ENCODE peak calls at places on chromosomes 11 and 22, in four cellular contexts. Y, N, P and E are unnamed samples.

GRCh38 chr22:47337161-47337621 is 574.7 kb downstream of the TBC1D22A start:
- DNase-seq in Y (no peak), N (no peak), P (no peak), E (no peak)

GRCh38 chr11:827146-827860 is 416 bp upstream of the CRACR2B start:
- DNase-seq in Y (no peak), N (peak), P (peak), E (peak)

GRCh38 chr11:83070878-83071640 is 638 bp downstream of the RAB30 start:
- DNase-seq in Y (peak), N (peak), P (peak), E (peak)

GRCh38 chr11:87736928-87737327 is 438.3 kb downstream of the RAB38 start:
- DNase-seq in Y (no peak), N (no peak), P (no peak), E (no peak)

GRCh38 chr11:134347441-134347840 is 15.7 kb downstream of the GLB1L2 start:
- DNase-seq in Y (no peak), N (no peak), P (no peak), E (no peak)

GRCh38 chr11:128503231-128503991 is 83.9 kb downstream of the ETS1 start:
- DNase-seq in Y (no peak), N (no peak), P (no peak), E (no peak)

GRCh38 chr11:3088806-3089205 is 31.6 kb upstream of the CARS1 start:
- DNase-seq in Y (peak), N (no peak), P (no peak), E (no peak)

GRCh38 chr11:9753031-9753430 is 89.2 kb downstream of the SWAP70 start:
- DNase-seq in Y (no peak), N (no peak), P (no peak), E (no peak)

GRCh38 chr11:104003491-104003890 is 32.9 kb upstream of the DDI1 start:
- DNase-seq in Y (no peak), N (no peak), P (no peak), E (no peak)

GRCh38 chr11:75342966-75343870 is 8.2 kb downstream of the ARRB1 start:
- DNase-seq in Y (no peak), N (peak), P (peak), E (no peak)

GRCh38 chr22:46165975-46166374 is 15.6 kb downstream of the PPARA start:
- DNase-seq in Y (no peak), N (no peak), P (no peak), E (no peak)

GRCh38 chr11:96222102-96222501 is 120.9 kb downstream of the MAML2 start:
- DNase-seq in Y (no peak), N (no peak), P (no peak), E (no peak)
- TF ChIP-seq CTCF in Y (no peak), N (no peak), P (no peak), E (no peak)

DNA sequence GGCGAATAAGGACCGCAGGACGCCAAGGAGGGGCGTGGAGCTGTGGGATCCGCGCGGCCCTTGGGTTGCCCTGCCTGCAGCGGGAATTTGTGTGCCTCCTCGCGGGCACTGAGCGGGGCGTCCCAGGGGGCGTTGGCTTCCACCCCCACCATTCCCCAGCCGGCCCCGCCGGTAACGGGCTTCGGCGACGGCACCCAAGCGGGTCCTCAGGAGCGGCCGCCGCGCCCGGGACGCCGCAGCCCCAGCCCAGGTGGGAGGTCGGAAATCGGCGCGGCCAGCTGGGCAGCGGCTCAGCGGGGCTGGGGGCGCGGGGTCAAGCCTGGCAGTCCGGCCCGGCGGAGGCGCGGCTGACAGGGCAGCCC is 320 bp downstream of the CLTCL1 start:
- DNase-seq in Y (peak), N (peak), P (peak), E (peak)
- TF ChIP-seq CTCF in Y (no peak), N (no peak), P (peak), E (no peak)

GRCh38 chr11:64089027-64089360 is 53.3 kb downstream of the FLRT1 start:
- DNase-seq in Y (no peak), N (no peak), P (no peak), E (no peak)

GRCh38 chr11:64086263-64086938 is 50.7 kb downstream of the FLRT1 start:
- DNase-seq in Y (peak), N (peak), P (no peak), E (no peak)

GRCh38 chr11:64089915-64090810 is 54.4 kb downstream of the FLRT1 start:
- DNase-seq in Y (no peak), N (no peak), P (no peak), E (no peak)

GRCh38 chr11:64089493-64089892 is 53.8 kb downstream of the FLRT1 start:
- DNase-seq in Y (no peak), N (no peak), P (no peak), E (no peak)

DNA sequence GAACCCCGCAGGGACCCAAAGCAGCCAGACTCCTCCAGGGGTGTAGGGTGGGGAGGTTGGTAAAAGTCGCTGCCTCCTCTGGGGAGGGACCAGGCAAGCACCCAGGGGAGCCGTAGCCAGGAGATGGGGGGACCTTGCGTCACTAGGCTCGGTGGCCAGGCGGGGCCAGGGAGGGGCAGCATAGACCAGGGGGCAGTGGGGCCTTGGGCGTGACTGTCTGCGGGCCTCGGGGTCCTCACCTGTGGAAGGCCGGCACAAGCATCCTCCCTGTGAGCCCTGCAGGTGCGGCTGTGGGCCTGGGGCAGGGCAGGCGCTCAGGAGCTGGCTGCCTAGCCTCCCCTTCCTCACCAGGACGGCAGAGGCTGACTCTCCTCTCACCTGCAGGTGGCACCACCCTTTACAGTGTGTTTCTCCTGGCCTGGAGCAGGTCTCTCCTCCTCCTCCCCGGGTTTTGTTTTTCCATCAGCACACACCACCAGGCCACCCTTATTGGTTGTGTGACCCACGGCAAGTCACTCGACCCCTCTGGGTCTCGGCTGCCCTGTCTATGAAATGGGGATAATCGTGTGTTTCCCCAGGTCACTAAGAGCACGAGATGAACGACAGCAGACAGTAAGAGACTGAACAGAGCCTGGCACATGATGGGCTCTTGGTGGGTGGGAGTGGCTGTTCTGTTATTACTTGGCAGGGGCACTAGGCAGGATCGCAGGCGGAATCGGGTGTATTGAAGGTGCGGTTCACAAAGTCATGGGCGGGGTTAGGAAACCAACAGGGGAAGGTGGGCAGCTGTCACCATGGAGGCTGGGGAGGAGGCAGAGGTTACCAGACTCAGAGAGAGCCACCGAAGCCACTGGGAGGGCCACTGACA is 52.7 kb downstream of the FLRT1 start:
- DNase-seq in Y (no peak), N (no peak), P (peak), E (peak)
- TF ChIP-seq CTCF in Y (peak), N (no peak), P (peak), E (no peak)

DNA sequence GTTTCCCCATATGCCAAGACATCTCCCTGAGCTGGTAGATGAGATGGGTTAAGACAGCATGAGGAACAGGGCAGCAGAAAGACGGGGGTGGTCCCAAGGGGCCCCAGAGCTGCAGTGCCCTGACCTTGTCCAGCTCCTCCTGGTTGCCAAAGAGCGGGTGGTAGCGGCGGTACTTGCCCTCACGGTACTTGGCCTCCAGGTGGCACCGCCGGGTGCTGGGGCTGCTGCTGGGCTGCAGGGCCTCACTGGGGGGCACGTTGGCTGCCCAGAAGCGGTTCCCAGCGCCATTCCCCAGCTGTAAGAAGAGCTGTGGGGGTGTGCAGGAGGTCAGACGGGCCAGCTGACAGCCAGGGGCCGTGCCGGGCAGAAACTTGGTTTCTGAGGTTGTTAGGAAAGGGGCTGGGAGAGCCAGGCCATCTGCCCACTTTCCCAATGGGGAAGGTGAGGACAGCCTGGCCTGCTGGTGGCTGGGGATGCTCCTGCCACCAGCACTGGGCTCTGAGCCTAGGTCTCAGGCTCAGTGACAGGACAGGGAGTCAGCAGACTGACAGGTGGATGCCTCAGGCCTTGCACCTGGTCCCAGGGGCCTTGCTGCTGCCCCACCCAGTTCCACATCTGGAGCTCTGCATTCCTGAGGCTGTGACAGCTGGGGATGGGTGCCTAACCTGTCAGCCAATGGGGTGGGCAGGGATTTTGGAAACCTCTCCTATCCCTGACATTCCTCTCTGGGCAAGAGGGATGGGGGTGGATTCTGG is 30.0 kb upstream of the PDE2A start:
- DNase-seq in Y (no peak), N (no peak), P (no peak), E (no peak)
- TF ChIP-seq CTCF in Y (no peak), N (no peak), P (no peak), E (no peak)

GRCh38 chr11:64765291-64765803 is 5.6 kb upstream of the PYGM start:
- DNase-seq in Y (peak), N (no peak), P (no peak), E (no peak)
- TF ChIP-seq CTCF in Y (no peak), N (no peak), P (no peak), E (peak)

GRCh38 chr11:92136792-92137191 is 87.8 kb upstream of the FAT3 start:
- DNase-seq in Y (no peak), N (no peak), P (no peak), E (peak)
- TF ChIP-seq CTCF in Y (no peak), N (no peak), P (peak), E (no peak)

GRCh38 chr22:22168941-22169867 is 75.4 kb upstream of the VPREB1 start:
- DNase-seq in Y (no peak), N (no peak), P (no peak), E (no peak)

GRCh38 chr22:22168190-22168940 is 76.2 kb upstream of the VPREB1 start:
- DNase-seq in Y (no peak), N (no peak), P (peak), E (no peak)

GRCh38 chr22:22169923-22170322 is 74.7 kb upstream of the VPREB1 start:
- DNase-seq in Y (no peak), N (no peak), P (no peak), E (no peak)

GRCh38 chr22:22167791-22168189 is 76.8 kb upstream of the VPREB1 start:
- DNase-seq in Y (no peak), N (no peak), P (no peak), E (no peak)

DNA sequence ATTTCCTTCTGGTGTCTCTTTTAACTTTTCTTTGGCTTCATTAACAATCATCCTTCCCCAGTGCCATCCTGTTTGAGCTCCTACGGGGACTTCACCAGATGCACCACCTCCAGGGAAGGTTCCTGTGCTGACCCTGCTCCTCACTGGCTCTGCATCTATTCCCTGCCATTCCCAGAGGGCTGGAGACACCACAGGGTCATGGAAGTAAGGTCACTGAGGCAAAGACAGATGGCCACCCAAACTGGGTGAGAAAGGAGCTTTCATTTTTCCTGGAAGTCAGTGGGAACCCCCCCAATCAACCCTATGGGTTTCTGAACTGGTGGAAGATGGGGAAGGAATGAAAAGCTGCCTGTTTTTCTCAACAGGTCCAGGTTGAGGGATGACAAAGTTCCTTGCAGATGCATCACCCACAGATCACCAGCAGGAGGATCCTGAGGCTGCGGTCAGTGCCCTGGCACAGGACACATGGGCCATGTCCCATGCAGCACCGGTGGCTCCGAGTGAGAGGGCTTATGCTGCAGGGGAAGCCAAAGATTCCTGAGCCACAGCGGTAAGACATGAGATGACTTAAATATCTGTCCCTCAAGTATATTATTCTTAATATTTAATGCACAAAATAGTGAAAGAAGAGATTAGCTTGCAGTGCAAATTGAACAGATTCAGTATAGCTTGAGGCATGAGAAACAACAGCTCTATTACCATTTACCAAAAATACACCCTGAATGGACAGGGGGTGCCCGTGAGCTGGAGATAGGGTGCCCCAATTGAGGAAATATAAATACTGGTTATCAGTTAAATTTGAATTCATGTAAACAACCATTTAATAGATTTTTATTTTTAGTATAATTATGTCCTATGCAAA is 73.0 kb upstream of the VPREB1 start:
- DNase-seq in Y (no peak), N (no peak), P (peak), E (peak)
- TF ChIP-seq CTCF in Y (no peak), N (no peak), P (peak), E (peak)

DNA sequence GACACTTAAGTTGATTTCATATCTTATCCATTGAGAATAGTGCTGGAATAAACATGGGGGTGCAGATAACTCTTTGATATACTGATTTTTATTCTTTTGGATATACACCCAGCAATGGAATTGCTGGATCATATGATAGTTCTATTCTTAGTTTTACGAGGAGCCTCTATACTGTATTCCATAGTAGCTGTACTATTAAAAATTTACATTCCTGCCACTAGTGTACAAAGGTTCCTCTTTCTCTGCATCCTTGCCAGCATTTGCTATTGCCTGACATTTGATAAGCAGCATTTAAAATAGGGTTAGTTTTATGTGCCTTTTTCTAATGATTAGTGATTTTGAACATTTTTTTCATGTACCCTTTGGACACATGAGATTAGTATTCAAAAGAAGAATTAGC is 554.2 kb downstream of the JRKL start:
- DNase-seq in Y (no peak), N (no peak), P (no peak), E (no peak)
- TF ChIP-seq CTCF in Y (no peak), N (no peak), P (no peak), E (peak)

DNA sequence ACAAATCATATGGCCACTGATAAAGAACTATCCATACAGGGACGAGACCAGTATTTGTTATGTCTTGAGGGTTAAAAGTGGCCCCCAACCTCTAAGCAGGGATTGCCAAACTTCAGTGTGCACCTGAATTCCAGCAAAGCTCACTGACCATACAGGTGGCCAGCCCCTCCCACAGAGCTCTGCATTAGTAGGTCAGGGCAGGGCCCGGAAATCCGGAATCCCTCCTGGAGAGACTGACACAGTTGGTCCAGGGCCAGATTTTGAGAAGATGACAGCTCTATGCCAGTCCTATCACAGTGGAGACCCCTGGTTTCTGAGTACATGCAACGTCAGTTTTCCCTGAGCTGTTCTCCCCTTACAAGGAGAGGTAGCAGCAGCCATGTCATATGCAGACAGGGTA is 20.8 kb downstream of the VPS37C start:
- DNase-seq in Y (no peak), N (no peak), P (no peak), E (no peak)
- TF ChIP-seq CTCF in Y (no peak), N (no peak), P (no peak), E (no peak)

GRCh38 chr11:67644042-67644441 is 4.5 kb upstream of the TBX10 start:
- DNase-seq in Y (no peak), N (no peak), P (peak), E (no peak)
- TF ChIP-seq CTCF in Y (no peak), N (no peak), P (peak), E (no peak)